ENCODE peak calls at places on chromosomes 5 and 9, in nine cellular contexts. T is NCI-H146; R is stimulated activated CD4-positive, alpha-beta T cell treated with anti-CD3 and anti-CD28 coated beads, Interleukin-15, amount 100 ng/mL, for 1 hour; M is globus pallidus; A is NCI-H2081 treated with DMSO at 0.1 percent for 48 hours; F is amygdala; X is astrocyte of the spinal cord; K is GM20000; V is activated gamma-delta T cell treated with Interleukin-2 at 50 U/mL for 16 hours. C is an unnamed sample.

GRCh38 chr5:170273968-170274710 is 23.4 kb downstream of the LCP2 start:
- DNase-seq in T (peak; percentile 1), R (no peak), M (peak; percentile 50), A (no peak), F (no peak), X (no peak), K (no peak), V (peak; percentile 77), C (no peak)

GRCh38 chr5:40518511-40518917 is 161.2 kb upstream of the PTGER4 start:
- DNase-seq in T (no peak), R (no peak), M (no peak), A (no peak), F (no peak), X (peak; percentile 53), K (no peak), V (no peak), C (no peak)

GRCh38 chr9:132991351-132992300 is 13.1 kb downstream of the GFI1B start:
- DNase-seq in T (no peak), R (no peak), M (no peak), A (no peak), F (no peak), X (no peak), K (peak; percentile 38), V (peak; percentile 14), C (no peak)

GRCh38 chr9:97557606-97558095 is 56.2 kb downstream of the TMOD1 start:
- DNase-seq in T (no peak), R (no peak), M (peak; percentile 65), A (no peak), F (peak; percentile 30), X (no peak), K (no peak), V (no peak), C (no peak)

GRCh38 chr5:143968071-143968878 is 156.3 kb downstream of the HMHB1 start:
- DNase-seq in T (peak; percentile 18), R (no peak), M (peak; percentile 5), A (no peak), F (no peak), X (peak; percentile 73), K (peak; percentile 44), V (no peak), C (no peak)

GRCh38 chr5:113230711-113231652 is 203.8 kb downstream of the TSSK1B start:
- DNase-seq in T (no peak), R (no peak), M (no peak), A (no peak), F (no peak), X (no peak), K (no peak), V (no peak), C (no peak)

GRCh38 chr5:68771221-68771620 is 322.6 kb upstream of the SLC30A5 start:
- DNase-seq in T (no peak), R (no peak), M (no peak), A (no peak), F (no peak), X (no peak), K (no peak), V (no peak), C (no peak)

GRCh38 chr9:136437839-136438547 is 1.7 kb downstream of the INPP5E start:
- DNase-seq in T (no peak), R (no peak), M (no peak), A (no peak), F (no peak), X (peak; percentile 16), K (no peak), V (no peak), C (no peak)

GRCh38 chr9:72442212-72442607 is 77.2 kb upstream of the ZFAND5 start:
- DNase-seq in T (no peak), R (no peak), M (no peak), A (no peak), F (no peak), X (peak; percentile 81), K (no peak), V (no peak), C (no peak)

GRCh38 chr9:111896942-111897830 is 572 bp downstream of the UGCG start:
- DNase-seq in T (peak; percentile 44), R (no peak), M (peak; percentile 69), A (no peak), F (peak; percentile 76), X (peak; percentile 50), K (peak; percentile 83), V (peak; percentile 49), C (no peak)

GRCh38 chr5:6439588-6440550 is 8.8 kb upstream of the UBE2QL1 start:
- DNase-seq in T (no peak), R (no peak), M (no peak), A (no peak), F (no peak), X (no peak), K (no peak), V (no peak), C (no peak)

GRCh38 chr5:127492854-127493738 is 24.3 kb upstream of the PRRC1 start:
- DNase-seq in T (peak; percentile 9), R (no peak), M (peak; percentile 68), A (peak; percentile 27), F (no peak), X (peak; percentile 84), K (peak; percentile 31), V (no peak), C (no peak)

GRCh38 chr5:176806137-176806536 is 4.2 kb upstream of the UNC5A start:
- DNase-seq in T (no peak), R (no peak), M (no peak), A (no peak), F (no peak), X (peak; percentile 26), K (no peak), V (no peak), C (no peak)

GRCh38 chr9:16964228-16964627 is 93.8 kb upstream of the BNC2 start:
- DNase-seq in T (no peak), R (no peak), M (no peak), A (no peak), F (no peak), X (peak; percentile 99), K (no peak), V (no peak), C (no peak)

GRCh38 chr5:174769005-174769404 is 44.6 kb downstream of the MSX2 start:
- DNase-seq in T (no peak), R (no peak), M (no peak), A (no peak), F (no peak), X (no peak), K (no peak), V (no peak), C (no peak)

GRCh38 chr5:148968311-148968710 is 94.6 kb downstream of the SH3TC2 start:
- DNase-seq in T (no peak), R (no peak), M (no peak), A (no peak), F (no peak), X (no peak), K (no peak), V (no peak), C (no peak)

GRCh38 chr5:83474170-83474796 is 2.7 kb downstream of the VCAN start:
- DNase-seq in T (peak; percentile 41), R (no peak), M (peak; percentile 72), A (no peak), F (peak; percentile 35), X (peak; percentile 96), K (peak; percentile 77), V (peak; percentile 13), C (peak; percentile 81)

GRCh38 chr9:33923079-33923478 is 106.1 kb downstream of the UBE2R2 start:
- DNase-seq in T (no peak), R (no peak), M (no peak), A (no peak), F (no peak), X (no peak), K (no peak), V (no peak), C (no peak)

GRCh38 chr5:66882592-66883227 is 286.5 kb downstream of the MAST4 start:
- DNase-seq in T (no peak), R (no peak), M (no peak), A (no peak), F (no peak), X (peak; percentile 61), K (no peak), V (no peak), C (no peak)

GRCh38 chr9:125966959-125967711 is 220.0 kb downstream of the PBX3 start:
- DNase-seq in T (no peak), R (no peak), M (no peak), A (no peak), F (no peak), X (no peak), K (no peak), V (no peak), C (no peak)

GRCh38 chr5:103293719-103294118 is 35.2 kb downstream of the MACIR start:
- DNase-seq in T (no peak), R (no peak), M (no peak), A (no peak), F (no peak), X (no peak), K (no peak), V (no peak), C (no peak)

GRCh38 chr5:61586096-61587084 is 254.3 kb downstream of the ZSWIM6 start:
- DNase-seq in T (no peak), R (no peak), M (no peak), A (no peak), F (no peak), X (no peak), K (no peak), V (no peak), C (no peak)

GRCh38 chr5:39506216-39506615 is 81.4 kb upstream of the DAB2 start:
- DNase-seq in T (no peak), R (no peak), M (no peak), A (no peak), F (no peak), X (no peak), K (no peak), V (no peak), C (no peak)

GRCh38 chr5:10334830-10335229 is 18.7 kb upstream of the MARCHF6 start:
- DNase-seq in T (no peak), R (no peak), M (no peak), A (no peak), F (no peak), X (no peak), K (no peak), V (no peak), C (no peak)

GRCh38 chr5:32444946-32445758 is 612 bp upstream of the ZFR start:
- DNase-seq in T (peak; percentile 33), R (no peak), M (peak; percentile 20), A (no peak), F (no peak), X (no peak), K (peak; percentile 20), V (no peak), C (no peak)

GRCh38 chr5:36728697-36729543 is 122.5 kb downstream of the SLC1A3 start:
- DNase-seq in T (peak; percentile 46), R (no peak), M (peak; percentile 67), A (peak; percentile 56), F (no peak), X (peak; percentile 73), K (peak; percentile 48), V (no peak), C (no peak)

GRCh38 chr5:173703466-173703865 is 87.0 kb upstream of the BOD1 start:
- DNase-seq in T (no peak), R (no peak), M (no peak), A (no peak), F (no peak), X (no peak), K (no peak), V (no peak), C (no peak)

GRCh38 chr9:86241216-86241615 is 18.2 kb downstream of the C9orf153 start:
- DNase-seq in T (no peak), R (no peak), M (no peak), A (no peak), F (no peak), X (no peak), K (no peak), V (no peak), C (no peak)

GRCh38 chr9:122122903-122123632 is 30.0 kb upstream of the TTLL11 start:
- DNase-seq in T (peak; percentile 35), R (peak; percentile 46), M (peak; percentile 76), A (no peak), F (peak; percentile 13), X (peak; percentile 67), K (peak; percentile 85), V (peak; percentile 68), C (peak; percentile 81)

GRCh38 chr9:134059188-134059641 is 8.6 kb downstream of the BRD3 start:
- DNase-seq in T (no peak), R (no peak), M (no peak), A (no peak), F (no peak), X (no peak), K (no peak), V (no peak), C (no peak)

GRCh38 chr5:140251527-140251973 is 51.4 kb downstream of the PFDN1 start:
- DNase-seq in T (no peak), R (peak; percentile 29), M (no peak), A (no peak), F (no peak), X (peak; percentile 91), K (no peak), V (peak; percentile 39), C (no peak)